ENCODE peak calls at places on chromosomes 5 and 9, in eight cellular contexts. U is heart right ventricle; S is aorta; X is stomach; W is A549; M is cardiac muscle cell; D is CD8-positive, alpha-beta T cell; Y is pancreas. Q is an unnamed sample. For H3K9me3, the result is how much of the 10 kb centered on the place peaks cover.

GRCh38 chr9:71754151-71754550 is 14.2 kb downstream of the CEMIP2 start:
- DNase-seq in U (no peak), S (no peak), X (no peak), W (no peak), M (no peak), D (no peak), Y (no peak), Q (no peak)

GRCh38 chr5:14405706-14406553 is 175.7 kb upstream of the OTULINL start:
- DNase-seq in U (no peak), S (no peak), X (no peak), W (no peak), M (no peak), D (no peak), Y (no peak), Q (no peak)

GRCh38 chr9:15357050-15357653 is 50.1 kb upstream of the TTC39B start:
- DNase-seq in U (no peak), S (no peak), X (peak), W (no peak), M (no peak), D (peak), Y (no peak), Q (no peak)

GRCh38 chr9:133134419-133135190 is 13.6 kb upstream of the RALGDS start:
- DNase-seq in U (no peak), S (no peak), X (no peak), W (no peak), M (no peak), D (no peak), Y (no peak), Q (no peak)

GRCh38 chr5:35880166-35880565 is 23.5 kb downstream of the IL7R start:
- DNase-seq in U (no peak), S (no peak), X (no peak), W (no peak), M (no peak), D (no peak), Y (no peak), Q (no peak)

GRCh38 chr5:56207537-56207936 is 25.6 kb downstream of the ANKRD55 start:
- DNase-seq in U (no peak), S (no peak), X (no peak), W (no peak), M (no peak), D (no peak), Y (no peak), Q (no peak)

GRCh38 chr9:70574222-70574837 is 159.9 kb upstream of the KLF9 start:
- DNase-seq in U (no peak), S (no peak), X (no peak), W (no peak), M (no peak), D (no peak), Y (no peak), Q (no peak)

GRCh38 chr9:135251331-135251761 is 163.9 kb downstream of the OLFM1 start:
- DNase-seq in U (no peak), S (peak), X (no peak), W (no peak), M (no peak), D (no peak), Y (no peak), Q (no peak)

GRCh38 chr9:33318781-33319180 is 28.5 kb downstream of the NFX1 start:
- DNase-seq in U (no peak), S (no peak), X (no peak), W (no peak), M (no peak), D (no peak), Y (no peak), Q (no peak)

GRCh38 chr5:39422886-39423285 is 1.9 kb downstream of the DAB2 start:
- DNase-seq in U (no peak), S (no peak), X (no peak), W (no peak), M (no peak), D (no peak), Y (no peak), Q (no peak)

GRCh38 chr5:69418559-69418958 is 3.6 kb downstream of the MARVELD2 start:
- DNase-seq in U (no peak), S (no peak), X (no peak), W (no peak), M (no peak), D (no peak), Y (no peak), Q (no peak)

GRCh38 chr5:161400583-161400982 is 145.9 kb downstream of the GABRB2 start:
- DNase-seq in U (no peak), S (no peak), X (no peak), W (no peak), M (no peak), D (no peak), Y (peak), Q (no peak)

GRCh38 chr9:93264338-93265125 is 80.6 kb downstream of the WNK2 start:
- DNase-seq in U (no peak), S (peak), X (no peak), W (no peak), M (no peak), D (no peak), Y (peak), Q (no peak)

GRCh38 chr5:135482383-135482933 is 30.3 kb upstream of the TIFAB start:
- DNase-seq in U (no peak), S (peak), X (no peak), W (no peak), M (no peak), D (no peak), Y (no peak), Q (no peak)

GRCh38 chr9:121860744-121861143 is 209.3 kb downstream of the DAB2IP start:
- DNase-seq in U (peak), S (peak), X (no peak), W (no peak), M (no peak), D (no peak), Y (no peak), Q (no peak)

GRCh38 chr9:89864731-89865130 is 259.9 kb downstream of the GADD45G start:
- DNase-seq in U (no peak), S (peak), X (no peak), W (no peak), M (no peak), D (no peak), Y (no peak), Q (no peak)

GRCh38 chr9:555493-555892 is 286.0 kb upstream of the DMRT1 start:
- DNase-seq in U (no peak), S (no peak), X (no peak), W (no peak), M (no peak), D (no peak), Y (no peak), Q (no peak)

GRCh38 chr9:6418764-6419163 is 5.8 kb downstream of the UHRF2 start:
- DNase-seq in U (no peak), S (no peak), X (no peak), W (no peak), M (no peak), D (no peak), Y (no peak), Q (no peak)

GRCh38 chr5:22431840-22432239 is 421.3 kb downstream of the CDH12 start:
- DNase-seq in U (no peak), S (no peak), X (no peak), W (no peak), M (no peak), D (no peak), Y (no peak), Q (no peak)

GRCh38 chr5:72464071-72464470 is 43.1 kb downstream of the ZNF366 start:
- DNase-seq in U (no peak), S (no peak), X (no peak), W (no peak), M (no peak), D (no peak), Y (no peak), Q (no peak)

GRCh38 chr5:26761040-26761439 is 277.3 kb downstream of the CDH9 start:
- DNase-seq in U (no peak), S (no peak), X (no peak), W (no peak), M (peak), D (no peak), Y (no peak), Q (no peak)

GRCh38 chr5:78920604-78921003 is 64.5 kb downstream of the ARSB start:
- DNase-seq in U (no peak), S (no peak), X (no peak), W (no peak), M (peak), D (no peak), Y (no peak), Q (no peak)

GRCh38 chr5:167358868-167359492 is 932.5 kb upstream of the WWC1 start:
- DNase-seq in U (no peak), S (no peak), X (no peak), W (no peak), M (no peak), D (no peak), Y (no peak), Q (no peak)

GRCh38 chr5:104513194-104513602 is 950.6 kb upstream of the NUDT12 start:
- DNase-seq in U (no peak), S (no peak), X (no peak), W (no peak), M (no peak), D (no peak), Y (no peak), Q (no peak)

DNA sequence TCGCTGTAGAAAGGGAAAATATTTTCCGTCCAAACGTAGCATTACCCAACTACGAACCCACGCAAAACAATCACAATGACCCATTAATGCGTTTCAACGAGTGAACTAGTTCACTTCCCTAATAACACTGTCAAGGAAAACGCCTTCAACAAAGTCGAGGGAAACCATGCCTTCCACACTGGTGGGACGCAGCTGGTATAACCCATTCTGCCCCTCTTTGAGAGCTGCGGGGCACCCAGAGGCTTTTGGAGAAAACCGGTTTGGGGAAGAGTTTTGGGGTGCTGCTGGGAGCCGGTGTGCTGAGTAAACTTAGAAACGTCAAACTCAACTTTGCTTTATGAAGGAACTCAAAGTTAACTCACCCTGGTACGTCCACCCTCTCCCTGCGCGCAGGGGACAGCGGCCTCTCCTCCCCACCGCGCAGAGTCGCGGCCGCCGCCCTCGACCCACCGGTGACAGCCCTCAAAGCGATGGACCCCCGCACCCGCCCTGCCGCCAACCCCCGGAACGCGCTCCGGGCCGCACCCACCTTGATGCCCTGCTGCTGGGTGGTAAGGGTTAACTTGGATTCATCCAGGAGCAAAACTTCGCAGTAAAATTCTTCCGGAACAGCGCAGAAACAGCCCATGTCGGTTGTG is 546 bp downstream of the EPB41L4A start:
- DNase-seq in U (peak), S (peak), X (no peak), W (no peak), M (no peak), D (no peak), Y (no peak), Q (no peak)
- H3K4me3 ChIP-seq in U (peak), S (peak), X (peak), W (peak), M (peak), D (peak), Y (peak), Q (peak)

DNA sequence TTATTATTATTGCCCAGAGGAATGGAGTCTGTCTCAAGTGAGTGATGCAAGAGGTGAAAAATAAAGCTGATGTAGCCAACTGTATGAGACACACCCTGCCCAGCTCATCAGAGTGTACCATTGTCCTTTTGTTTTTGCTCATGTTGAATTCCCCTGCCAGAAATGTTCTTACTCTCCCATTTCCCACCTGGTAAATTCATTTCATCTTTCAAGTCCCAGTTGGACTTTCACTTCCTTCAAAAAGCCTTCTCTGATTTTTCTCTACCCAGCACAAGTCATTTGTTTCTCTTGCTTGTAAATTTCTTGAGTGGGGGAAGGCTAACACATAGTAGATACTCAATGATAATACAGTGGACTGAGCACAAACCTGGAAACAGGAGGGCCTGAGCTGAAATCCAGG is 394.5 kb upstream of the ZNF462 start:
- DNase-seq in U (no peak), S (no peak), X (no peak), W (no peak), M (no peak), D (no peak), Y (no peak), Q (no peak)
- H3K27ac ChIP-seq in U (no peak), S (no peak), X (no peak), W (no peak), M (no peak), D (no peak), Y (no peak), Q (no peak)

GRCh38 chr5:108753877-108754276 is 6.2 kb downstream of the FER start:
- DNase-seq in U (no peak), S (no peak), X (no peak), W (no peak), M (no peak), D (no peak), Y (no peak), Q (no peak)
- H3K9me3 ChIP-seq in U (under half), S (under half), X (under half), W (under half), M (under half), D (under half), Y (under half), Q (under half)

GRCh38 chr5:172086312-172086975 is 80.0 kb upstream of the FBXW11 start:
- DNase-seq in U (no peak), S (no peak), X (no peak), W (no peak), M (no peak), D (no peak), Y (no peak), Q (no peak)
- H3K4me3 ChIP-seq in U (no peak), S (no peak), X (no peak), W (no peak), M (no peak), D (no peak), Y (no peak), Q (no peak)

Q was measured in CD4-positive, alpha-beta memory T cell.